ENCODE peak calls at places on chromosome 11, in five cellular contexts. One of them, this sample, is unnamed.

GRCh38 chr11:1574256-1575242 is 2.5 kb upstream of the DUSP8 start:
- DNase-seq in stimulated activated CD8-positive, alpha-beta memory T cell treated with anti-CD3 and anti-CD28 coated beads, Interleukin-2, amount 100 ng/mL, for 48 hours: no peak
- DNase-seq in stimulated activated CD4-positive, alpha-beta T cell treated with anti-CD3 and anti-CD28 coated beads, TNF-alpha, amount 100 ng/mL, for 48 hours: no peak
- DNase-seq in amygdala: no peak
- DNase-seq in heart right ventricle: peak
- DNase-seq in this sample: peak

GRCh38 chr11:67248653-67249052 is 17.6 kb upstream of the GRK2 start:
- DNase-seq in stimulated activated CD8-positive, alpha-beta memory T cell treated with anti-CD3 and anti-CD28 coated beads, Interleukin-2, amount 100 ng/mL, for 48 hours: no peak
- DNase-seq in stimulated activated CD4-positive, alpha-beta T cell treated with anti-CD3 and anti-CD28 coated beads, TNF-alpha, amount 100 ng/mL, for 48 hours: no peak
- DNase-seq in amygdala: no peak
- DNase-seq in heart right ventricle: peak
- DNase-seq in this sample: no peak

GRCh38 chr11:12901272-12901671 is 107.8 kb upstream of the RASSF10 start:
- DNase-seq in stimulated activated CD8-positive, alpha-beta memory T cell treated with anti-CD3 and anti-CD28 coated beads, Interleukin-2, amount 100 ng/mL, for 48 hours: no peak
- DNase-seq in stimulated activated CD4-positive, alpha-beta T cell treated with anti-CD3 and anti-CD28 coated beads, TNF-alpha, amount 100 ng/mL, for 48 hours: no peak
- DNase-seq in amygdala: no peak
- DNase-seq in heart right ventricle: no peak
- DNase-seq in this sample: no peak

GRCh38 chr11:112718483-112718882 is 242.7 kb upstream of the NCAM1 start:
- DNase-seq in stimulated activated CD8-positive, alpha-beta memory T cell treated with anti-CD3 and anti-CD28 coated beads, Interleukin-2, amount 100 ng/mL, for 48 hours: no peak
- DNase-seq in stimulated activated CD4-positive, alpha-beta T cell treated with anti-CD3 and anti-CD28 coated beads, TNF-alpha, amount 100 ng/mL, for 48 hours: no peak
- DNase-seq in amygdala: no peak
- DNase-seq in heart right ventricle: no peak
- DNase-seq in this sample: no peak

GRCh38 chr11:86952933-86953637 is 2.1 kb downstream of the FZD4 start:
- DNase-seq in stimulated activated CD8-positive, alpha-beta memory T cell treated with anti-CD3 and anti-CD28 coated beads, Interleukin-2, amount 100 ng/mL, for 48 hours: no peak
- DNase-seq in stimulated activated CD4-positive, alpha-beta T cell treated with anti-CD3 and anti-CD28 coated beads, TNF-alpha, amount 100 ng/mL, for 48 hours: no peak
- DNase-seq in amygdala: no peak
- DNase-seq in heart right ventricle: no peak
- DNase-seq in this sample: no peak

GRCh38 chr11:27807594-27807993 is 107.3 kb upstream of the BDNF start:
- DNase-seq in stimulated activated CD8-positive, alpha-beta memory T cell treated with anti-CD3 and anti-CD28 coated beads, Interleukin-2, amount 100 ng/mL, for 48 hours: no peak
- DNase-seq in stimulated activated CD4-positive, alpha-beta T cell treated with anti-CD3 and anti-CD28 coated beads, TNF-alpha, amount 100 ng/mL, for 48 hours: no peak
- DNase-seq in amygdala: no peak
- DNase-seq in heart right ventricle: no peak
- DNase-seq in this sample: no peak

GRCh38 chr11:43316451-43316850 is 4.7 kb downstream of the API5 start:
- DNase-seq in stimulated activated CD8-positive, alpha-beta memory T cell treated with anti-CD3 and anti-CD28 coated beads, Interleukin-2, amount 100 ng/mL, for 48 hours: peak
- DNase-seq in stimulated activated CD4-positive, alpha-beta T cell treated with anti-CD3 and anti-CD28 coated beads, TNF-alpha, amount 100 ng/mL, for 48 hours: no peak
- DNase-seq in amygdala: no peak
- DNase-seq in heart right ventricle: no peak
- DNase-seq in this sample: no peak

GRCh38 chr11:1821562-1821961 is 13.2 kb upstream of the SYT8 start:
- DNase-seq in stimulated activated CD8-positive, alpha-beta memory T cell treated with anti-CD3 and anti-CD28 coated beads, Interleukin-2, amount 100 ng/mL, for 48 hours: no peak
- DNase-seq in stimulated activated CD4-positive, alpha-beta T cell treated with anti-CD3 and anti-CD28 coated beads, TNF-alpha, amount 100 ng/mL, for 48 hours: no peak
- DNase-seq in amygdala: no peak
- DNase-seq in heart right ventricle: no peak
- DNase-seq in this sample: no peak

GRCh38 chr11:93287434-93287833 is 43.1 kb upstream of the DEUP1 start:
- DNase-seq in stimulated activated CD8-positive, alpha-beta memory T cell treated with anti-CD3 and anti-CD28 coated beads, Interleukin-2, amount 100 ng/mL, for 48 hours: no peak
- DNase-seq in stimulated activated CD4-positive, alpha-beta T cell treated with anti-CD3 and anti-CD28 coated beads, TNF-alpha, amount 100 ng/mL, for 48 hours: no peak
- DNase-seq in amygdala: no peak
- DNase-seq in heart right ventricle: no peak
- DNase-seq in this sample: no peak

GRCh38 chr11:5596611-5597201 is at the start of gene TRIM6:
- DNase-seq in stimulated activated CD8-positive, alpha-beta memory T cell treated with anti-CD3 and anti-CD28 coated beads, Interleukin-2, amount 100 ng/mL, for 48 hours: no peak
- DNase-seq in stimulated activated CD4-positive, alpha-beta T cell treated with anti-CD3 and anti-CD28 coated beads, TNF-alpha, amount 100 ng/mL, for 48 hours: no peak
- DNase-seq in amygdala: no peak
- DNase-seq in heart right ventricle: peak
- DNase-seq in this sample: no peak

GRCh38 chr11:7657306-7658025 is 15.8 kb downstream of the CYB5R2 start:
- DNase-seq in stimulated activated CD8-positive, alpha-beta memory T cell treated with anti-CD3 and anti-CD28 coated beads, Interleukin-2, amount 100 ng/mL, for 48 hours: no peak
- DNase-seq in stimulated activated CD4-positive, alpha-beta T cell treated with anti-CD3 and anti-CD28 coated beads, TNF-alpha, amount 100 ng/mL, for 48 hours: no peak
- DNase-seq in amygdala: no peak
- DNase-seq in heart right ventricle: peak
- DNase-seq in this sample: peak

GRCh38 chr11:11786771-11787170 is 55.0 kb upstream of the USP47 start:
- DNase-seq in stimulated activated CD8-positive, alpha-beta memory T cell treated with anti-CD3 and anti-CD28 coated beads, Interleukin-2, amount 100 ng/mL, for 48 hours: no peak
- DNase-seq in stimulated activated CD4-positive, alpha-beta T cell treated with anti-CD3 and anti-CD28 coated beads, TNF-alpha, amount 100 ng/mL, for 48 hours: no peak
- DNase-seq in amygdala: no peak
- DNase-seq in heart right ventricle: no peak
- DNase-seq in this sample: no peak

GRCh38 chr11:46212720-46213119 is 64.7 kb upstream of the CREB3L1 start:
- DNase-seq in stimulated activated CD8-positive, alpha-beta memory T cell treated with anti-CD3 and anti-CD28 coated beads, Interleukin-2, amount 100 ng/mL, for 48 hours: no peak
- DNase-seq in stimulated activated CD4-positive, alpha-beta T cell treated with anti-CD3 and anti-CD28 coated beads, TNF-alpha, amount 100 ng/mL, for 48 hours: no peak
- DNase-seq in amygdala: no peak
- DNase-seq in heart right ventricle: no peak
- DNase-seq in this sample: no peak

GRCh38 chr11:116563028-116563712 is 209.6 kb downstream of the BUD13 start:
- DNase-seq in stimulated activated CD8-positive, alpha-beta memory T cell treated with anti-CD3 and anti-CD28 coated beads, Interleukin-2, amount 100 ng/mL, for 48 hours: no peak
- DNase-seq in stimulated activated CD4-positive, alpha-beta T cell treated with anti-CD3 and anti-CD28 coated beads, TNF-alpha, amount 100 ng/mL, for 48 hours: no peak
- DNase-seq in amygdala: no peak
- DNase-seq in heart right ventricle: no peak
- DNase-seq in this sample: no peak

GRCh38 chr11:27471588-27472397 is 797 bp downstream of the LGR4 start:
- DNase-seq in stimulated activated CD8-positive, alpha-beta memory T cell treated with anti-CD3 and anti-CD28 coated beads, Interleukin-2, amount 100 ng/mL, for 48 hours: no peak
- DNase-seq in stimulated activated CD4-positive, alpha-beta T cell treated with anti-CD3 and anti-CD28 coated beads, TNF-alpha, amount 100 ng/mL, for 48 hours: no peak
- DNase-seq in amygdala: no peak
- DNase-seq in heart right ventricle: peak
- DNase-seq in this sample: peak

GRCh38 chr11:11845066-11845465 is 3.3 kb downstream of the USP47 start:
- DNase-seq in stimulated activated CD8-positive, alpha-beta memory T cell treated with anti-CD3 and anti-CD28 coated beads, Interleukin-2, amount 100 ng/mL, for 48 hours: no peak
- DNase-seq in stimulated activated CD4-positive, alpha-beta T cell treated with anti-CD3 and anti-CD28 coated beads, TNF-alpha, amount 100 ng/mL, for 48 hours: no peak
- DNase-seq in amygdala: no peak
- DNase-seq in heart right ventricle: no peak
- DNase-seq in this sample: no peak

GRCh38 chr11:30786392-30787120 is 200.4 kb upstream of the MPPED2 start:
- DNase-seq in stimulated activated CD8-positive, alpha-beta memory T cell treated with anti-CD3 and anti-CD28 coated beads, Interleukin-2, amount 100 ng/mL, for 48 hours: no peak
- DNase-seq in stimulated activated CD4-positive, alpha-beta T cell treated with anti-CD3 and anti-CD28 coated beads, TNF-alpha, amount 100 ng/mL, for 48 hours: no peak
- DNase-seq in amygdala: no peak
- DNase-seq in heart right ventricle: no peak
- DNase-seq in this sample: no peak

GRCh38 chr11:9280655-9281301 is 15.6 kb upstream of the DENND5A start:
- DNase-seq in stimulated activated CD8-positive, alpha-beta memory T cell treated with anti-CD3 and anti-CD28 coated beads, Interleukin-2, amount 100 ng/mL, for 48 hours: no peak
- DNase-seq in stimulated activated CD4-positive, alpha-beta T cell treated with anti-CD3 and anti-CD28 coated beads, TNF-alpha, amount 100 ng/mL, for 48 hours: peak
- DNase-seq in amygdala: no peak
- DNase-seq in heart right ventricle: no peak
- DNase-seq in this sample: no peak

GRCh38 chr11:1921576-1922141 is 2.2 kb downstream of the TNNT3 start:
- DNase-seq in stimulated activated CD8-positive, alpha-beta memory T cell treated with anti-CD3 and anti-CD28 coated beads, Interleukin-2, amount 100 ng/mL, for 48 hours: no peak
- DNase-seq in stimulated activated CD4-positive, alpha-beta T cell treated with anti-CD3 and anti-CD28 coated beads, TNF-alpha, amount 100 ng/mL, for 48 hours: no peak
- DNase-seq in amygdala: no peak
- DNase-seq in heart right ventricle: peak
- DNase-seq in this sample: no peak

GRCh38 chr11:32318071-32318815 is 117.1 kb downstream of the WT1 start:
- DNase-seq in stimulated activated CD8-positive, alpha-beta memory T cell treated with anti-CD3 and anti-CD28 coated beads, Interleukin-2, amount 100 ng/mL, for 48 hours: no peak
- DNase-seq in stimulated activated CD4-positive, alpha-beta T cell treated with anti-CD3 and anti-CD28 coated beads, TNF-alpha, amount 100 ng/mL, for 48 hours: no peak
- DNase-seq in amygdala: no peak
- DNase-seq in heart right ventricle: no peak
- DNase-seq in this sample: no peak

GRCh38 chr11:117143871-117144476 is at the start of gene PAFAH1B2:
- DNase-seq in stimulated activated CD8-positive, alpha-beta memory T cell treated with anti-CD3 and anti-CD28 coated beads, Interleukin-2, amount 100 ng/mL, for 48 hours: peak
- DNase-seq in stimulated activated CD4-positive, alpha-beta T cell treated with anti-CD3 and anti-CD28 coated beads, TNF-alpha, amount 100 ng/mL, for 48 hours: peak
- DNase-seq in amygdala: peak
- DNase-seq in heart right ventricle: peak
- DNase-seq in this sample: peak

This sample was measured in frontal cortex.